ENCODE peak calls at places on chromosomes 13 and 19, in eight cellular contexts. A, B, L, P, T, Q, C and X are unnamed samples.
A peak's percentile ranks its signal among the peaks of the same experiment; 100 is the strongest.

GRCh38 chr19:8585057-8585893 is 8.0 kb upstream of the MYO1F start:
- DNase-seq in T (no peak), P (no peak), A (no peak), Q (no peak), C (no peak), L (no peak), B (no peak), X (no peak)

GRCh38 chr19:8194528-8195275 is 14.5 kb upstream of the CERS4 start:
- DNase-seq in C (peak; percentile 92), A (no peak), T (no peak), P (no peak), L (peak; percentile 80), B (no peak), Q (no peak), X (peak; percentile 47)

GRCh38 chr19:11587302-11587972 is 9.8 kb upstream of the ZNF627 start:
- DNase-seq in B (peak; percentile 75), L (peak; percentile 80), C (peak; percentile 91), T (peak; percentile 74), P (peak; percentile 85), Q (peak; percentile 65), A (peak; percentile 78), X (peak; percentile 64)

GRCh38 chr13:45468676-45469075 is 3.9 kb downstream of the COG3 start:
- DNase-seq in C (no peak), B (no peak), T (no peak), A (no peak), L (no peak), Q (no peak), P (no peak), X (no peak)

GRCh38 chr19:38727306-38727867 is 16.9 kb downstream of the CAPN12 start:
- DNase-seq in L (no peak), A (no peak), Q (no peak), P (no peak), C (peak; percentile 70), T (peak; percentile 11), B (no peak), X (no peak)

GRCh38 chr13:99150575-99151370 is 49.9 kb upstream of the UBAC2 start:
- DNase-seq in A (peak; percentile 58), Q (no peak), C (no peak), T (no peak), P (no peak), B (peak; percentile 74), L (no peak), X (no peak)

GRCh38 chr13:44165895-44166496 is 207.6 kb upstream of the SERP2 start:
- DNase-seq in T (no peak), B (no peak), C (no peak), L (no peak), P (no peak), A (no peak), Q (no peak), X (no peak)

GRCh38 chr19:7516878-7517277 is 975 bp downstream of the ZNF358 start:
- DNase-seq in L (no peak), A (no peak), T (no peak), Q (no peak), C (no peak), P (no peak), B (no peak), X (no peak)

GRCh38 chr19:19520989-19521388 is 5.0 kb downstream of the NDUFA13 start:
- DNase-seq in B (no peak), Q (no peak), L (no peak), C (no peak), P (no peak), A (no peak), T (no peak), X (no peak)

GRCh38 chr13:113531041-113531873 is 40.7 kb upstream of the DCUN1D2 start:
- DNase-seq in L (no peak), C (peak; percentile 61), Q (no peak), B (no peak), A (no peak), P (no peak), T (no peak), X (no peak)

GRCh38 chr13:75685239-75685697 is 49.1 kb downstream of the LMO7 start:
- DNase-seq in L (no peak), A (peak; percentile 76), T (no peak), Q (no peak), P (no peak), B (peak; percentile 80), C (no peak), X (no peak)

GRCh38 chr19:57813919-57814504 is 701 bp downstream of the ZNF552 start:
- DNase-seq in L (no peak), P (no peak), B (no peak), C (no peak), Q (no peak), A (no peak), T (no peak), X (no peak)

GRCh38 chr19:57814505-57815246 is at the start of gene ZNF552:
- DNase-seq in C (peak; percentile 93), T (peak; percentile 82), A (peak; percentile 93), B (peak; percentile 92), L (peak; percentile 83), P (peak; percentile 85), Q (peak; percentile 88), X (peak; percentile 78)

GRCh38 chr19:57817976-57818375 is 3.3 kb upstream of the ZNF552 start:
- DNase-seq in Q (no peak), T (no peak), P (no peak), C (no peak), L (no peak), A (no peak), B (no peak), X (no peak)

GRCh38 chr19:57816652-57817051 is 1.9 kb upstream of the ZNF552 start:
- DNase-seq in Q (no peak), P (no peak), L (no peak), C (no peak), T (no peak), A (no peak), B (no peak), X (no peak)

DNA sequence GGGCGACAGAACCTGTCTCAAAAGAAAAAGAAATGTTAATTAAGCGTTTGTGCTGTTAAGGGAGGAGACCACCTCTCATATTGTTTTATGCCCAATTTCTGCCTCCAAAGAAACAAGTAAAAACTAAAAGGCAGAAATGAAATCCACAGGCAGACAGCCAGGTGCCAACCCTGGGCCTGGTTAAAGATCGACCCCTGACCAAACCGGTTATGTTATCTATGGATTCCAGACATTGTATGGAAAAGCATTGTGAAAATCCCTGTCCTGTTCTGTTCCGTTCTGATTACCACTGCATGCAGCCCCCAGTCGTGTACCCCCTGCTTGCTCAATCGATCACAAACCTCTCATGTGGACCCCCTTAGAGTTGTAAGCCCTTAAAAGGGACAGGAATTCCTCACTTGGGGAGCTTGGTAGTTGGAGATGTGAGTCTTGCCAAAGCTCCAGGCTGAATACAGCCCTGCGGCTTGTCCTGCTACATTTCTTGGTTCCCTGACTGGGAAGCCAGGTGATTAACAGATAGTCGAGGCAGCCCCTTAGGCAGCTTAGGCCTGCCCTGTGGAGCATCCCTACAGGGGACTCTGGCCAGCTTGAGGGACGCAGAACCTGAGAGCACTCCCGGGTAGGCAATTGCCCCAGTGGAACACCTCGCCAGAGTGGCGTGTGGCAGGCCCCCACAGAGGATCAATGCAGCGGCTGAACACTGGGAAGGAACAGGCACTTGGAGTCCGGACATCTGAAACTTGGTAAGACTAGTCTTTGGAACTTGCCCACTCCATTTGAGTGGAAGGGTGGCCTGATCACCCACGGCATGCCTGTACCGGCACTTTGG is 748 bp upstream of the ZNF552 start:
- DNase-seq in A (no peak), Q (no peak), P (no peak), T (no peak), B (no peak), L (no peak), C (no peak), X (no peak)
- H3K4me3 ChIP-seq in A (no peak overlapping the region), Q (peak overlapping the region; percentile 93), P (no peak overlapping the region), T (peak overlapping the region; percentile 85), B (no peak overlapping the region), L (peak overlapping the region; percentile 84), C (peak overlapping the region; percentile 72), X (peak overlapping the region; percentile 91)

GRCh38 chr19:12667903-12668302 is 1.3 kb downstream of the WDR83 start:
- DNase-seq in Q (no peak), C (no peak), L (no peak), A (no peak), P (no peak), B (no peak), T (no peak), X (no peak)
- H3K4me3 ChIP-seq in Q (peak overlapping the region; percentile 100), C (no peak overlapping the region), L (no peak overlapping the region), A (no peak overlapping the region), P (no peak overlapping the region), B (peak overlapping the region; percentile 94), T (peak overlapping the region; percentile 92), X (no peak overlapping the region)

DNA sequence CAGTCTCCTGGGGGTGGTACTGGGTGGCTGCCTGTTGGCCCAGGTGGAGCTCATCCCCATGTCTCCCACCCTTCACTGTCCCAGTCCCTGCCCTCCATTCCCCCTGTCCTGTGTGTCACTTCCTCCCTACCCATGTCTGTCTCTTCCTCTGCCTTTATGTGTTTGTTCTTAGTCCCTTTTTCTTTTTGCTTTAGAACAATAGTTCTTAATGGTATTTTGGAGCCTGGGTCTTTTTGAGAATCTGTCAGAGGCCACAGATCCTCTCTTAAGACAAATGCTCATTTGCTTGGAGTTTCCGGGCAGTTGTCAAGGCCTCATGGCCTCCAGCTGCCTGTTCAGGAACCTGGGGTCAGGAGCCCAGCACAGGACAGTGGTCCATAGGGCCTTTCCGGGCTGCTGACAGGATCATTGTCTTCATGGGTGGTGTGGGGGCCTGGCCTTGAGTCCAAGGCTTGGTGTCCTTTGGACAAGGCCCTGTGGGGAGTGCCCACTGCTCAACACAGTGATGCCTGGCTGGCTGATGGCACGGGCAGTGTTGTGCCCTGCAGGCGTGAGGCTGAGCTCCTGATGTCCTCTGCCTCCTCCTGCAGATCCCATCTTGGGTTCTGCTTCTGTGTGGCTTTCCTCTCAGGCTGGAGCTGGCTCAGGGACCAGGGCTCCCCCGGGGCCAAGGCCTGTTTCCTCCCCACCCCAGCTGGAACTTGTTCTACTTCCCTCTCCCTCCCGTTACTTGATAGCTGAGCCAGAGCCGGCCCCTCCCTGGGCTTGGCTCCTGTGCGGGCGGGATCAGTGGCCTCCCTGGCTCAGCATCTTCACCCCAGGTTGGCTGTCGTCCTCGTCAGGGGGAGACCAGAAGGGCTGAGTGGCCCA is 3.5 kb downstream of the EGLN2 start:
- DNase-seq in A (no peak), L (peak; percentile 50), T (peak; percentile 87), B (peak; percentile 46), C (peak; percentile 87), P (no peak), Q (peak; percentile 83), X (no peak)
- H3K4me3 ChIP-seq in A (peak overlapping the region; percentile 40), L (peak overlapping the region; percentile 21), T (peak overlapping the region; percentile 97), B (peak overlapping the region; percentile 86), C (peak overlapping the region; percentile 21), P (no peak overlapping the region), Q (peak overlapping the region; percentile 99), X (peak overlapping the region; percentile 59)

DNA sequence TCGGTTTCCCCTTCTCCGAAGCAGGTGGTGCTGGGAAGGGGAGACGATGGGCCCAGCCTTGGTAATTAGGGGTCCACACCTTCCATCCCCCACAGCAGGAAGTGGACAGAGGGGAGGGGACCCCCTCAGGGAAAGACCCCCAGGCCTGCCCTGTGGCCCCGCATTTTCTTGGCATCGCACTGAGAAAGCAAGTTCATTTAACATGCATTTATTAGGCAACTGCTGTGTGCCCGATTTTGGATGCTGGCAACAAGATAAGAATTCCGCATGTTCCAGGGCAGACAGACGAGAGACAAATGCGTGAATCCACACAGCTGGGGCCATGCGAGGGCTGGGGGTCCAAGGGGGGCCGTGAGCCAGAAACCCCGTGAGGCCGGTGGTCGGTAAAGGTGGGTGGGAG is 28.4 kb downstream of the ARID3A start:
- DNase-seq in C (no peak), P (no peak), Q (no peak), T (no peak), L (no peak), B (no peak), A (no peak), X (no peak)
- H3K4me3 ChIP-seq in C (no peak overlapping the region), P (no peak overlapping the region), Q (no peak overlapping the region), T (no peak overlapping the region), L (no peak overlapping the region), B (no peak overlapping the region), A (no peak overlapping the region), X (no peak overlapping the region)

GRCh38 chr13:26557393-26558073 is at the start of gene WASF3:
- DNase-seq in T (peak; percentile 94), L (peak; percentile 45), B (peak; percentile 92), P (peak; percentile 97), A (peak; percentile 95), Q (peak; percentile 95), C (peak; percentile 91), X (peak; percentile 22)
- H3K4me3 ChIP-seq in T (peak within 1 kb of the TSS; percentile 90), L (peak within 1 kb of the TSS; percentile 49), B (peak within 1 kb of the TSS; percentile 80), P (peak within 1 kb of the TSS; percentile 38), A (peak within 1 kb of the TSS; percentile 60), Q (peak within 1 kb of the TSS; percentile 85), C (peak within 1 kb of the TSS; percentile 55), X (no peak within 1 kb of the TSS)